ENCODE peak calls at places on chromosomes 1 and 21, in nine cellular contexts. A is tibial nerve, T is uterus, O is GM23248, D is left ventricle myocardium inferior, B is fibroblast of lung, S is mammary epithelial cell, N is heart right ventricle, Y is Panc1. W is an unnamed sample. For H3K36me3, the result is how much of the 10 kb centered on the place peaks cover.

GRCh38 chr1:56864430-56864829 is 9.8 kb downstream of the C8A start:
- DNase-seq in N (no peak), A (no peak), D (no peak), B (no peak), S (peak), Y (no peak), O (peak), T (no peak), W (no peak)

GRCh38 chr1:90000934-90001676 is 6.2 kb downstream of the ZNF326 start:
- DNase-seq in T (no peak), S (no peak), B (no peak), A (no peak), O (no peak), D (no peak), Y (no peak), N (no peak), W (no peak)

GRCh38 chr1:17893891-17894631 is 138.9 kb downstream of the ACTL8 start:
- DNase-seq in B (no peak), A (no peak), T (no peak), O (no peak), N (no peak), Y (no peak), D (no peak), S (no peak), W (no peak)

GRCh38 chr1:177983824-177984528 is 14.1 kb upstream of the SEC16B start:
- DNase-seq in B (peak), D (peak), N (no peak), O (peak), Y (no peak), S (peak), T (peak), A (no peak), W (peak)

GRCh38 chr1:26524181-26524580 is 5.4 kb upstream of the RPS6KA1 start:
- DNase-seq in B (no peak), A (no peak), N (no peak), S (peak), O (no peak), T (no peak), Y (no peak), D (no peak), W (no peak)

GRCh38 chr1:33654267-33654832 is 181.9 kb downstream of the ZSCAN20 start:
- DNase-seq in B (no peak), D (no peak), Y (no peak), S (peak), O (peak), A (no peak), N (no peak), T (no peak), W (no peak)

GRCh38 chr1:156096640-156097391 is 14.6 kb upstream of the MEX3A start:
- DNase-seq in O (peak), S (peak), N (peak), A (peak), Y (peak), B (peak), T (peak), D (peak), W (peak)

GRCh38 chr1:32965251-32965643 is 638 bp upstream of the RNF19B start:
- DNase-seq in O (no peak), Y (no peak), N (no peak), T (no peak), A (no peak), B (no peak), S (no peak), D (no peak), W (no peak)

GRCh38 chr1:43063394-43064219 is 104.9 kb upstream of the SLC2A1 start:
- DNase-seq in O (no peak), N (no peak), Y (no peak), S (no peak), A (no peak), D (no peak), T (no peak), B (no peak), W (no peak)

GRCh38 chr21:25901580-25901979 is 166.8 kb downstream of the GABPA start:
- DNase-seq in S (no peak), Y (no peak), T (no peak), O (peak), D (no peak), A (no peak), N (no peak), B (no peak), W (no peak)

GRCh38 chr1:172670791-172671190 is 11.9 kb downstream of the FASLG start:
- DNase-seq in D (no peak), O (no peak), Y (no peak), N (no peak), S (no peak), B (no peak), T (no peak), A (no peak), W (no peak)

GRCh38 chr1:12525311-12526181 is 92.5 kb downstream of the DHRS3 start:
- DNase-seq in O (no peak), Y (no peak), D (peak), A (peak), S (no peak), N (no peak), T (peak), B (no peak), W (peak)

GRCh38 chr1:54944610-54945392 is 35.6 kb upstream of the TMEM61 start:
- DNase-seq in B (peak), T (peak), Y (peak), S (peak), A (peak), D (peak), N (peak), O (peak), W (peak)

GRCh38 chr1:115666702-115667101 is 24.9 kb downstream of the VANGL1 start:
- DNase-seq in N (peak), O (no peak), A (no peak), Y (no peak), T (no peak), D (peak), S (no peak), B (no peak), W (peak)
- H3K27ac ChIP-seq in N (peak), O (no peak), A (no peak), Y (no peak), T (no peak), D (peak), S (no peak), B (no peak), W (peak)

GRCh38 chr1:203271018-203271743 is 34.1 kb upstream of the BTG2 start:
- DNase-seq in D (peak), O (peak), S (peak), N (no peak), Y (no peak), A (no peak), T (peak), B (peak), W (no peak)

GRCh38 chr1:203271962-203272632 is 33.2 kb upstream of the BTG2 start:
- DNase-seq in Y (no peak), D (no peak), T (peak), A (no peak), B (no peak), S (no peak), O (no peak), N (no peak), W (no peak)

GRCh38 chr1:203273869-203274602 is 31.3 kb upstream of the BTG2 start:
- DNase-seq in N (peak), T (peak), O (no peak), Y (no peak), A (no peak), B (no peak), S (no peak), D (peak), W (peak)

GRCh38 chr1:203273206-203273868 is 32.0 kb upstream of the BTG2 start:
- DNase-seq in D (peak), S (peak), N (peak), A (peak), B (peak), Y (peak), O (peak), T (peak), W (peak)

DNA sequence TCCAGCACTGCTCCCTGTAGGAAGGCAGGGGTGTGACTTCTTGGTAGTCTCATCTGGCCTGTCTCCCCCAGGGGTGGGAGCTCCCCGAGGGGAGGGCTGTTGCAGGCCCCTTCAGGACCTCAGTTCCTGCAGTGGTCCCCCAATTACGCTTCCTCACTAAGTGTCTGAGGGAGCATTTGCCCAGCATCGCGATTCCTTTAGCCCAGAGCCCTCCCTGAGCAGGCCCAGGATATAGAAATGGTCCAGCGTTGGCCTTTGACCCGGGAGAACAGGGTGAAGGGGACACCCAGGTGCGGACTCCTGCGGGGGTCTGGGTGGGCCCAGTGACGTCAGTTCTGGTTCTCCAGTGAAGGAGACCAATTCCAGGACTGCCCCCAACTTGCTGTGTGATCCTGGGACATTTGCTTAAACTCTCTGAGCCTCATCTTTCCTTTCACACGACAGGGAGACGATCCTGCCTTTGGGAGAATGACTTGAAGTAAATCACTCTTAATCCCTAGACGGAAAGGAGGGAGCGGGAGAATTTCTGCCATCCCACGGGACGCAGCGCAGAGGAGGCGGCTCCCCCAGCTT is 32.6 kb upstream of the BTG2 start:
- DNase-seq in N (no peak), D (no peak), B (no peak), A (no peak), Y (no peak), O (no peak), T (no peak), S (no peak), W (no peak)
- H3K4me3 ChIP-seq in N (peak), D (peak), B (no peak), A (no peak), Y (no peak), O (no peak), T (no peak), S (no peak), W (peak)

DNA sequence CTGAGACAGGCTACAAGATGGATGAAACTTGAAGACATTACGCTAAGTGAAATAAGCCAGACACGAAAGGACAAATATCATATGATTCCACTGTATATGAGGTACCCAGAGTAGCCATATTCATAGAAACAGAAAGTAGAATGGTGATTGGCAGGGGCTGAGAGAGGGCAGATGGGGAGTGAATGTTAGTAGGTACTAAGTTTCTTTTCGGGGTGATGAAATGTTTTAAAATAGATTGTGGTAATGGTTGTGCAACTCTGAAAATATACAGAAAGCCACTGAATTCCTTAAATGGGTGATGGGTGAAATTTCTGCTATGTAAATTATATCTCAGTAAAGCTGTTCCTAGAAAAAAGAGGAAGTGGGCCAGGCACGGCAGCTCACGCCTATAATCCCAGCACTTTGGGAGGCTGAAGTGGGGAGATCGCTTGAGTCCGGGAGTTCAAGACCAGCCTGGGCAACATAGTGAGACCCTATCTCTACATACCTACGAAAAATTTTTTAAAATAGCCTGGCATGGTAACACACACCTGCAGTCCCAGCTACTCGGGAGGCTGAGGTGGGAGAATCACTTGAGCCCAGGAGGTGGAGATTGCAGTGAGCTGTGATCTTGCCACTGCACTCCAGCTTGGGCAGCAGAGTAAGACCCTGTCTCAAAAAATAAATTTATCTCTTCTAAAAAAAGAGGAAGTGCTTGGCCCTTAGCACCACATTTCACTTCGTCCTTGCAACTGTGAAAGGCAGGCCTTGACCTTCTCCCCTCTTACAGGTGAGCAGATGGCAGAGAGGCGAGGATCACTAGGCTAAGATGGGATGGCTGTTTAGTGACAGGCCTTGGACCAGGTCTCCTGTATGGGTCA is 16.0 kb downstream of the SLC27A3 start:
- DNase-seq in D (no peak), O (peak), N (no peak), B (peak), S (peak), Y (no peak), A (no peak), T (no peak), W (peak)
- H3K36me3 ChIP-seq in D (under half), O (under half), N (under half), B (under half), S (under half), Y (under half), A (under half), T (under half), W (under half)

GRCh38 chr1:40768146-40768990 is 15.2 kb upstream of the KCNQ4 start:
- DNase-seq in T (no peak), Y (no peak), N (no peak), B (no peak), S (no peak), O (no peak), D (no peak), A (no peak), W (no peak)

GRCh38 chr1:40772146-40772770 is 11.3 kb upstream of the KCNQ4 start:
- DNase-seq in O (no peak), B (no peak), D (no peak), T (no peak), Y (no peak), N (no peak), S (no peak), A (no peak), W (no peak)

GRCh38 chr1:40773748-40774265 is 9.8 kb upstream of the KCNQ4 start:
- DNase-seq in N (no peak), T (no peak), S (no peak), A (no peak), Y (no peak), B (no peak), D (no peak), O (no peak), W (no peak)

GRCh38 chr1:40769815-40770214 is 13.8 kb upstream of the KCNQ4 start:
- DNase-seq in T (no peak), D (no peak), N (no peak), A (no peak), O (peak), Y (no peak), S (no peak), B (no peak), W (no peak)

GRCh38 chr1:40770296-40771070 is 13.1 kb upstream of the KCNQ4 start:
- DNase-seq in S (no peak), D (no peak), B (no peak), A (no peak), O (no peak), T (no peak), Y (no peak), N (no peak), W (no peak)
- H3K27ac ChIP-seq in S (no peak), D (peak), B (no peak), A (no peak), O (no peak), T (no peak), Y (no peak), N (no peak), W (peak)

DNA sequence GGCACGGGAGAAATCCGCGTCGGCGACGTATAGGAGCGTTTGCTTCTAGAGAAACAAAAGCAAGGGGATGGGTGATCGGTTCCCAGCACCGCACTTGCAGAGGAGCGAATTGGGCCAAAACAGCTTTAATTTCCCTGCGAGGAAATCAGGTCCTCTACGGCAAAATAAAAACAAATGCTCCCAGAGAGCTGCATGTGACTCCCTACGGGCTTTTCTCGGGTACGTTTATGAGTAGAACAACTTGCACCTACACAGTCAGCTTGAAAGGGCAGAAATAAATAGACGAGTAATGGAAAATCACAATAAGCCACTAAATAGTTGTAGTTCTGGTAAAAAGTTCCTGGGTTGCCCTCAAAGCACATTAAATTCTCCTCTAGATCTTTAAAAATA is 1.2 kb downstream of the NHLH2 start:
- DNase-seq in N (no peak), B (no peak), D (no peak), T (no peak), O (peak), S (no peak), A (no peak), Y (no peak), W (no peak)
- H3K4me3 ChIP-seq in N (peak), B (no peak), D (peak), T (no peak), O (peak), S (peak), A (no peak), Y (no peak), W (peak)

DNA sequence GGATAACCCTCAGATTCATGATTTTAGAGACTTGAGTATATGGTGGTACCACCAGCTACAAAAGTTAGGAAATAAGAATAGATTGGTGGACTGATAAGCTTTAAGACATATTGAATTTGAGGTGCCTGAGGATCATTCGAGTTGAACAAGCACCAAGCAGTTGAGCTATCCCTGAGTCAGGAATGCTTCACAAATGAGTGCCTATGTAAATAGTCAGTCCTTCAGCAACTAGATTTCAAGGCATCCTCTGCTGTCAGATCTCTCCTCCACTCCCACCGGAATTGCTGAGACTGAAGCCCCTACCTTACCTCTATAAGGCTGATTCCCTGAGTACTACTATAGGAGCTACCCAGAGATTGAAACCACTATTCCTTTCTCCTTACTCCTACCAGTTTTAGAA is 7.1 kb downstream of the BTF3L4 start:
- DNase-seq in A (no peak), Y (no peak), S (no peak), O (no peak), D (no peak), B (no peak), T (no peak), N (no peak), W (no peak)
- H3K36me3 ChIP-seq in A (under half), Y (under half), S (under half), O (half or more), D (half or more), B (under half), T (under half), N (half or more), W (half or more)

GRCh38 chr1:85224734-85225623 is 24.2 kb upstream of the SYDE2 start:
- DNase-seq in Y (no peak), D (peak), N (peak), S (peak), O (no peak), T (no peak), A (no peak), B (peak), W (no peak)

GRCh38 chr1:85219853-85220610 is 19.2 kb upstream of the SYDE2 start:
- DNase-seq in A (no peak), B (no peak), T (no peak), S (no peak), D (no peak), N (no peak), Y (no peak), O (no peak), W (no peak)

GRCh38 chr1:85216697-85217096 is 15.9 kb upstream of the SYDE2 start:
- DNase-seq in O (no peak), B (no peak), N (no peak), T (no peak), D (no peak), A (no peak), S (no peak), Y (no peak), W (no peak)

GRCh38 chr1:85223334-85223733 is 22.5 kb upstream of the SYDE2 start:
- DNase-seq in O (no peak), D (no peak), T (no peak), N (no peak), B (no peak), A (no peak), Y (no peak), S (no peak), W (no peak)

GRCh38 chr1:85220756-85221166 is 19.9 kb upstream of the SYDE2 start:
- DNase-seq in Y (no peak), O (no peak), A (no peak), D (no peak), S (no peak), T (no peak), N (no peak), B (peak), W (no peak)
- H3K27ac ChIP-seq in Y (no peak), O (no peak), A (no peak), D (no peak), S (no peak), T (no peak), N (no peak), B (no peak), W (no peak)

GRCh38 chr1:39105841-39106765 is 80.0 kb downstream of the NDUFS5 start:
- DNase-seq in S (peak), N (peak), D (peak), B (peak), T (peak), Y (no peak), A (no peak), O (peak), W (peak)

GRCh38 chr1:39105061-39105840 is 79.1 kb downstream of the NDUFS5 start:
- DNase-seq in T (peak), D (peak), N (peak), O (peak), B (peak), S (peak), A (peak), Y (no peak), W (peak)

GRCh38 chr1:39102537-39103320 is 76.6 kb downstream of the NDUFS5 start:
- DNase-seq in D (no peak), N (no peak), Y (no peak), O (peak), B (peak), T (no peak), S (peak), A (no peak), W (no peak)

GRCh38 chr1:39103321-39104157 is 77.4 kb downstream of the NDUFS5 start:
- DNase-seq in B (peak), Y (no peak), D (no peak), T (no peak), S (peak), N (no peak), A (no peak), O (peak), W (no peak)

GRCh38 chr1:39104158-39105060 is 78.3 kb downstream of the NDUFS5 start:
- DNase-seq in A (no peak), B (peak), S (peak), O (peak), N (no peak), Y (no peak), D (peak), T (no peak), W (no peak)
- H3K4me3 ChIP-seq in A (peak), B (peak), S (peak), O (peak), N (peak), Y (peak), D (peak), T (peak), W (peak)